ENCODE peak calls at places on chromosomes 3 and 15, in six cellular contexts. O is suprapubic skin, Z is sigmoid colon, R is GM12878, M is K562, I is transverse colon. L is an unnamed sample.

GRCh38 chr15:67880651-67881182 is 40.9 kb upstream of the RNU6-1 start:
- DNase-seq in O (no peak), Z (no peak), R (no peak), M (no peak), I (no peak), L (peak)

GRCh38 chr3:73950781-73951180 is 326.0 kb upstream of the PDZRN3 start:
- DNase-seq in O (no peak), Z (no peak), R (no peak), M (no peak), I (no peak), L (no peak)

GRCh38 chr3:156749244-156749643 is 74.9 kb downstream of the TIPARP start:
- DNase-seq in O (no peak), Z (no peak), R (no peak), M (no peak), I (no peak), L (no peak)

GRCh38 chr3:141643816-141644215 is 94.3 kb upstream of the RNF7 start:
- DNase-seq in O (peak), Z (no peak), R (no peak), M (no peak), I (no peak), L (no peak)

GRCh38 chr15:44501768-44502366 is 35.1 kb upstream of the EIF3J start:
- DNase-seq in O (no peak), Z (no peak), R (no peak), M (peak), I (no peak), L (no peak)

GRCh38 chr15:98692213-98692612 is 43.9 kb downstream of the IGF1R start:
- DNase-seq in O (no peak), Z (no peak), R (no peak), M (no peak), I (no peak), L (no peak)

GRCh38 chr3:5347486-5347885 is 160.0 kb downstream of the EDEM1 start:
- DNase-seq in O (no peak), Z (no peak), R (no peak), M (no peak), I (no peak), L (no peak)

GRCh38 chr3:182238141-182238540 is 526.4 kb downstream of the SOX2 start:
- DNase-seq in O (no peak), Z (peak), R (no peak), M (no peak), I (no peak), L (no peak)

GRCh38 chr15:71647479-71647792 is 162.9 kb upstream of the NR2E3 start:
- DNase-seq in O (no peak), Z (no peak), R (no peak), M (no peak), I (no peak), L (no peak)

GRCh38 chr3:133821767-133822638 is 16.4 kb downstream of the SRPRB start:
- DNase-seq in O (no peak), Z (no peak), R (no peak), M (peak), I (peak), L (peak)

GRCh38 chr3:125187599-125187910 is 25.0 kb downstream of the SLC12A8 start:
- DNase-seq in O (no peak), Z (no peak), R (no peak), M (no peak), I (no peak), L (no peak)

DNA sequence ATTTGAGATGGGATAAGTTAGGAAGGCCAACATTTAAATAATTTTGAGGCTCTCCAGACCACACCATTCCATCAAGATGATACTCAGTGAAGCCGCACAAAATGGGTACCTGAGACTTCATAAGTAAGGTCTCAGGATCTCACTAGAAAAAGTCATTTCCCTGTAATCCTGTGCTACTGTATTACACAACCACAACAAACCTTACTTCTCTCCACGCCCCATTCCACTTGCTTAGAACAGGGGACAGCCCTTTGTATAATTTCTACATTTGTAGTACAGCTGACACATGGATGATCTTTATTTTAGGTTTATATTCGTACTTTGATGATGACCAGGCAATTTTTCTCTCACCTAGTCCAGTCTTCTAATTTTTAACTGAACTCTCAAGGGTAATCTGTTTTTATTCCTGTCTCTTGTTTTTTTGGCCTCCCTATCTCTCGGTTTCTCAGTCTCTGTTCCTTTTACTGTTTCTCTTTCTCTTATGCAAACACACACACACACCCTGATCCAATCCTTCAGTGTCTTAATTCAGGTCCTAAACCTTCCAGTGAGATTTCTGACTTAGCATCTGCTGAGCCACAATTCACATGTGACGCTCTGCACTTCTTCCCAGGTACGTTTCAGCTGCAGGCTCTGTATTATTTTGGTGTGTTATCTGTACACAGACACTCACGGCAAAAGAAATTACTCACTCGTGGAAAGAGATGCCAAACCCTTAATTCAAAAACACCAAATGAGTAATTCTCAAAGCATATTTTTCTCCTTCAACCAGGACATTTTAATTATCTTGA is 223.2 kb upstream of the THBS1 start:
- DNase-seq in O (no peak), Z (no peak), R (no peak), M (no peak), I (no peak), L (no peak)
- H3K27ac ChIP-seq in O (peak), Z (peak), R (no peak), M (peak), I (peak), L (peak)

GRCh38 chr3:197820550-197821335 is 29.7 kb downstream of the LRCH3 start:
- DNase-seq in O (no peak), Z (no peak), R (no peak), M (no peak), I (no peak), L (no peak)
- TF ChIP-seq POLR2AphosphoS5 in O (no peak), Z (no peak), R (no peak), M (no peak), I (no peak), L (no peak)

DNA sequence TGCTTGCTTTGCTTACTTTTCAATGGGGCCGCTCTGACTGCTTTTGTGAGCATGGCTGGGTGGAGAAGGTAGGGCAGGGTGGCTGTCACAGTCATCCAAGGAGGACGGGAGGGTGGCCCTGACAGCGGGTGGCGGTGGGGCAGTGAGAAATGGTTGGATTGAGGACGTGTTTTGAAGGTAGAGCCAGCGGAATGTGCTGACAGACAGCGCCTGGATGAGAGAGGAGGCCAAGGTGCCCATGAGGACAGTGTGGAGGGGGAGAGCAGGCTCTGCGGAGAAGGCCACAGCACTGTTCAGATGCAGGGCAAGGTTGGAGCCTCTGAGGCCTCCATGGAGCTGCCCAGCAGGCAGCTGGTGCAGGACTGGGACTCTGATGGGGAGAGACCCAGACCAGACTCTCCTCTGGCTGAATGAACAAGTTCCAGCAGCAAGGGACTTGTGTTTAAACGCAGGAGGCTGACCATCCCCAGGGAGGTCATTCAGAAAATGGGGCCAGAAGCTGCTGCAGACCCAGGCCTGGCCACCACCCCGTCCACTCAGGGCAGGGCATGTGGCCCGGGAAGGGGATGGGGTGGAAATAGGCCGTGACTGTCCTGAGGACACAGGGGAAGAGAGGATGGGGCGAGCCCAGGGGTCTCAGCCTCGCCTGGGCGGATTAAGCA is 120.3 kb upstream of the PRR20G start:
- DNase-seq in O (peak), Z (peak), R (no peak), M (no peak), I (no peak), L (peak)
- TF ChIP-seq EP300 in O (no peak), Z (no peak), R (no peak), M (no peak), I (no peak), L (no peak)

DNA sequence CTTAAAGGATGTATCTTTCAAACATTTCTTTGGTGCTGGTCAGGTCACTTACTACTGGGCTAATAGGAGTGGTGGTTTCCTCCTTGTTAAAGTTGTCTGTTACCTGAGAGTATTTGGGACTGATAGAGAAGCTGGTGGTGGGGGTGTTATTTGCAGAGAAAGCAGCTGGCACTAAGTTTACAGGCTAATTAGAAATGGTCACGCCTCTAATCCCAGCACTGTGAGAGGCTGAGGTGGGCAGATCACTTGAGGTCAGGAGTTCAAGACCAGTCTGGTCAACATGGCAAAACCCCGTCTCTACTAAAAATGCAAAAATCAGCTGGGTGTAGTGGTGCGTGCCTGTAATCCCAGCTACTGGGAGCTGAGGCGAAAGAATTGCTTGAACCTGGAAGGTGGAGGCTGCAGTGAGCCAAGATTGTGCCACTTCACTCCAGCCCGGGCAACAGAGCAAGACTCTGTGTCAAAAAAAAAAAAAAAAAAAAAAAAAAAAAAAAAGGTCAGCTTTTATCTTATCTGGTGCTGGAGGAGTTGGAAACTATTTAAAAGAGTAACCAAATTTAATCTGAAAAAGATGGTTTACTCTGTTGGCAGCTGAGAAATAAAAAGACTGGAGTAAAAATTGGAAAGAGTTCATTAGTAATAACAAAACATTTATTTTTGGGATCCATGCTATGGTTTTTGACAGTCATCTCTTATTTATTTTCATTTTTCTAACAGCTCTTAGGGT is 332.6 kb downstream of the PTPRG start:
- DNase-seq in O (no peak), Z (no peak), R (no peak), M (no peak), I (no peak), L (no peak)
- H3K27ac ChIP-seq in O (no peak), Z (peak), R (no peak), M (no peak), I (peak), L (no peak)

GRCh38 chr15:90871097-90871715 is 2.8 kb downstream of the FURIN start:
- DNase-seq in O (no peak), Z (no peak), R (no peak), M (peak), I (peak), L (no peak)

GRCh38 chr15:90873488-90873997 is 5.2 kb downstream of the FURIN start:
- DNase-seq in O (no peak), Z (no peak), R (no peak), M (no peak), I (no peak), L (no peak)

GRCh38 chr15:90871716-90872480 is 3.5 kb downstream of the FURIN start:
- DNase-seq in O (no peak), Z (no peak), R (no peak), M (peak), I (peak), L (no peak)

GRCh38 chr15:90873998-90874605 is 5.7 kb downstream of the FURIN start:
- DNase-seq in O (no peak), Z (no peak), R (no peak), M (peak), I (peak), L (peak)

GRCh38 chr15:90872481-90873184 is 4.2 kb downstream of the FURIN start:
- DNase-seq in O (no peak), Z (no peak), R (no peak), M (peak), I (no peak), L (no peak)
- TF ChIP-seq POLR2AphosphoS5 in O (no peak), Z (peak), R (peak), M (peak), I (no peak), L (no peak)

DNA sequence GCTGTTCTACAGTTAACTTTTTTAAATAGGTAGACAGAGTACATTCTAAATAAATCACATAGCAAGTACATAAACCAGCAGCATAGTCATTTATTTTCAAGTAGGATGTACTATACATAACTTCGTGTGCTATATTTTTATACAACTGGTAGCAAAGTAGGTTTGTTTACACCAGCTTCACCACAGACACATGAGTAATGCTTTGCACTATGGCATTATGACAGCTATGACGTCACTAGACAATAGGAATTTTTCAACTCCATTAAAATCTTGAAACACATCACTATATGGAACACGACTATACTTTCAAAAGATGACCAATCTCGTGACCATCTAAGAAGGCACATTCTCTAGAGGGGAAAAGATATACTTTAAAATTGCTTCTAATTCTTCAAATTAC is 3.5 kb downstream of the TEX55 start:
- DNase-seq in O (no peak), Z (no peak), R (no peak), M (no peak), I (no peak), L (no peak)
- TF ChIP-seq EP300 in O (no peak), Z (no peak), R (no peak), M (no peak), I (no peak), L (no peak)

GRCh38 chr3:136070953-136071949 is 105.7 kb downstream of the PPP2R3A start:
- DNase-seq in O (no peak), Z (no peak), R (no peak), M (no peak), I (no peak), L (no peak)
- H3K27ac ChIP-seq in O (no peak), Z (peak), R (no peak), M (no peak), I (peak), L (no peak)

GRCh38 chr3:138675393-138675792 is 66.8 kb downstream of the FAIM start:
- DNase-seq in O (no peak), Z (no peak), R (no peak), M (no peak), I (no peak), L (no peak)

GRCh38 chr3:138681463-138682215 is 73.1 kb downstream of the FAIM start:
- DNase-seq in O (no peak), Z (no peak), R (no peak), M (no peak), I (no peak), L (no peak)

GRCh38 chr3:138678086-138678485 is 69.5 kb downstream of the FAIM start:
- DNase-seq in O (no peak), Z (no peak), R (no peak), M (no peak), I (no peak), L (no peak)

GRCh38 chr3:138682674-138683073 is 74.1 kb downstream of the FAIM start:
- DNase-seq in O (no peak), Z (no peak), R (no peak), M (no peak), I (no peak), L (no peak)

GRCh38 chr3:138678874-138679392 is 70.4 kb downstream of the FAIM start:
- DNase-seq in O (no peak), Z (no peak), R (no peak), M (no peak), I (no peak), L (no peak)
- TF ChIP-seq POLR2AphosphoS5 in O (no peak), Z (no peak), R (no peak), M (no peak), I (no peak), L (no peak)

GRCh38 chr3:37905987-37906674 is 44.5 kb downstream of the CTDSPL start:
- DNase-seq in O (no peak), Z (no peak), R (no peak), M (no peak), I (no peak), L (no peak)

GRCh38 chr3:37907371-37907770 is 45.7 kb downstream of the CTDSPL start:
- DNase-seq in O (no peak), Z (no peak), R (no peak), M (no peak), I (no peak), L (no peak)

GRCh38 chr3:37905346-37905745 is 43.7 kb downstream of the CTDSPL start:
- DNase-seq in O (no peak), Z (no peak), R (no peak), M (no peak), I (no peak), L (no peak)

GRCh38 chr3:37907906-37908305 is 46.2 kb downstream of the CTDSPL start:
- DNase-seq in O (no peak), Z (no peak), R (peak), M (no peak), I (no peak), L (no peak)

DNA sequence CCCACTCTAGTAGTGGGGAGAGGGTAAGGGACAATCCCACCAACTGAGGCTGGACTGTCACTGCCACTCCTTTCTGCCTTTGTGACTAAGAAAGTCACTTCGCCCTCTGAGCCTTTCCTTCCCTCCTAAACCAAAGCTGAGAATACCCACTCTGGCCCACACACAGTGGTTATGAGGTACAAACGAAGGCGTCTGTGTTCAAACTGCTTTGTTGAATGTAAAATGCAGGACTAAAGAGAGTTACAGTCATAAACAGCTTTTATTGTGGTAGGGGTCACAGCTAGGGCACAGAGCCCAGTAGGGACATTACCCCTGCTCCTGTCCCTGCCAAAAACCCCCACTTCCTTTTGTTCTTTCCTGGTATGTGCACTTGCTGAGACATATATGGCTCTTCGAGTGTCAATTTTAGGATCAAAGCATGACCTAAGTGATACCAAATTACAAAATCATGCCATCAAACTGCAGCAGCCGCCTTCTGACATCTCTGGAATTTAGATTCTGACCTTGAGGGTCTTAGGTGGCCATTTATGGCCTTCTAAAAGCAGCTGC is 45.1 kb downstream of the CTDSPL start:
- DNase-seq in O (no peak), Z (no peak), R (peak), M (no peak), I (no peak), L (no peak)
- TF ChIP-seq EP300 in O (no peak), Z (no peak), R (no peak), M (no peak), I (no peak), L (no peak)

GRCh38 chr3:82409842-82410241 is 648.4 kb upstream of the GBE1 start:
- DNase-seq in O (no peak), Z (no peak), R (no peak), M (no peak), I (no peak), L (no peak)
- H3K27ac ChIP-seq in O (no peak), Z (no peak), R (no peak), M (no peak), I (no peak), L (no peak)

L was measured in stomach.